ENCODE peak calls at places on chromosomes 12 and 14, in four cellular contexts. Y is heart left ventricle, N is right lobe of liver, A is esophagus squamous epithelium. V is an unnamed sample.
A peak's percentile ranks its signal among the peaks of the same experiment; 100 is the strongest.

GRCh38 chr14:103104654-103105511 is 10.4 kb downstream of the EXOC3L4 start:
- DNase-seq in Y (peak; percentile 67), N (no peak), A (no peak), V (peak; percentile 87)

GRCh38 chr12:117241697-117242096 is 51.4 kb upstream of the FBXO21 start:
- DNase-seq in Y (no peak), N (no peak), A (no peak), V (no peak)

GRCh38 chr12:48281811-48282210 is 68.9 kb downstream of the ZNF641 start:
- DNase-seq in Y (no peak), N (no peak), A (no peak), V (no peak)

GRCh38 chr14:91511014-91511466 is 930 bp upstream of the PPP4R3A start:
- DNase-seq in Y (no peak), N (no peak), A (no peak), V (no peak)

GRCh38 chr12:95541436-95541835 is 9.8 kb downstream of the USP44 start:
- DNase-seq in Y (no peak), N (no peak), A (no peak), V (no peak)

GRCh38 chr14:36070056-36071043 is 106.2 kb downstream of the PTCSC3 start:
- DNase-seq in Y (peak; percentile 34), N (peak; percentile 69), A (no peak), V (peak; percentile 61)

GRCh38 chr12:111446044-111446581 is 40.4 kb downstream of the SH2B3 start:
- DNase-seq in Y (peak; percentile 65), N (peak; percentile 78), A (no peak), V (peak; percentile 57)

GRCh38 chr12:91179315-91179714 is 3.3 kb downstream of the DCN start:
- DNase-seq in Y (no peak), N (no peak), A (no peak), V (no peak)

GRCh38 chr14:71319646-71320045 is 412.4 kb downstream of the PCNX1 start:
- DNase-seq in Y (no peak), N (no peak), A (no peak), V (no peak)

GRCh38 chr12:115639667-115640012 is 637.9 kb downstream of the MED13L start:
- DNase-seq in Y (no peak), N (no peak), A (no peak), V (no peak)

GRCh38 chr12:116247377-116247776 is 30.1 kb downstream of the MED13L start:
- DNase-seq in Y (no peak), N (no peak), A (no peak), V (no peak)

GRCh38 chr14:77027538-77028383 is 747 bp downstream of the IRF2BPL start:
- DNase-seq in Y (peak; percentile 89), N (peak; percentile 79), A (no peak), V (peak; percentile 69)

GRCh38 chr12:94073441-94074051 is 74.8 kb upstream of the PLXNC1 start:
- DNase-seq in Y (peak; percentile 34), N (no peak), A (no peak), V (no peak)

GRCh38 chr12:107514887-107515445 is 170.6 kb upstream of the PWP1 start:
- DNase-seq in Y (no peak), N (no peak), A (no peak), V (no peak)

GRCh38 chr14:87996276-87996592 is 3.3 kb upstream of the GALC start:
- DNase-seq in Y (no peak), N (no peak), A (no peak), V (no peak)
- H3K27ac ChIP-seq in Y (no peak overlapping the region), N (no peak overlapping the region), A (no peak overlapping the region), V (no peak overlapping the region)

GRCh38 chr14:20031058-20031457 is 4.8 kb downstream of the OR4K13 start:
- DNase-seq in Y (no peak), N (no peak), A (no peak), V (no peak)
- H3K9me3 ChIP-seq in Y (no peaks in the 10 kb centered on the region), N (no peaks in the 10 kb centered on the region), A (peaks cover 11% of the 10 kb centered on the region), V (no peaks in the 10 kb centered on the region)

GRCh38 chr12:53097564-53098353 is at the start of gene IGFBP6:
- DNase-seq in Y (peak; percentile 85), N (no peak), A (no peak), V (peak; percentile 84)
- TF ChIP-seq POLR2A in Y (peak; percentile 29), N (no peak), A (no peak), V (no peak)

DNA sequence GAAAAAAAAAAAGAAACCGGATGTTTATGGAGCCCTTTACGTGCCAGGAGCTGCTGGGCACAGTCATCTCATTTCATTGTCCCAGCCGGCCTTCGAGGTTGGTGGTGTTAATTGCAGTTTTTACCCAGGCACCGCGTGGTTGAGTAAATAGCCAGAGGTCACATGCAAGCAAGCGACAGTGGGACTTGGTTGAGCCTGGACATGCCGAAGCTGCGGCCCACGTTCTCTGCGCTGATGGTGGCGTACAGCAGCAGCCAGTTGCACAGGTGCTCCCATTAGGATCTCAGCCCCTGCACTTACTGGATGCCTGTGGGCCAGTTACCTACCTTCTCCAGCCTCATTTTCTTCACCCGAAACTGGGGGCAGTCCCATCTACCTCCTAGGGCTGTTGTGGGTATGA is 54.0 kb downstream of the TSPAN9 start:
- DNase-seq in Y (no peak), N (no peak), A (no peak), V (no peak)
- H3K27ac ChIP-seq in Y (peak overlapping the region; percentile 72), N (no peak overlapping the region), A (no peak overlapping the region), V (no peak overlapping the region)

DNA sequence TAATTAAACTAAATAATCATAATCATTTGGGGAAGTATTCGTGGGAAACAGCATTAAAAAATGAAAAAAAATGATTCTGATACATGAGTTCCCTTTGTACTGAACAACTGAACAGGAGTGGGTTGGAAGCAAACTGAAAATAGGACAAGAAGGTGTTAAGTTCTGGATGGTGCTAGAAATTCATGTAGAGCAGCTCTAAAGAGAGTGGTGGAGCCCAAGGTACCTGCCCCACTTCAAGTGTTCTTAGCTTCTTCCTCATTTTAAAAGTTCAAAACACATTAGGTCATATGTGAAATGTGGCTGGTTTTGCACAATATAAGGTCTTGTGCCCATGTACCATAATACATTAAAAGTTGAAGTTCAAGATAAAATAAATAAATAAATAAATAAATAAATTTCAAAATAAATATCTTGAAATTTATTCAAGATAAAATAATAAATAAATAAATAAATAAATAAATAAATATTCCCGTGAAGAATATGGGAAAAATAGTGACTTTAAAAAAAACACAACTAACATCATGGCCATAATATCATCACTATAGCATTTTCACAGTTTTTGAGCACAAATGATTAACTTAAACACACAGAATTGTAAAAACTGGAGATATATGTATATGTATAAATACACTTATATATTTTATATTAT is 191.5 kb upstream of the PRKD1 start:
- DNase-seq in Y (no peak), N (no peak), A (no peak), V (no peak)
- H3K9me3 ChIP-seq in Y (no peaks in the 10 kb centered on the region), N (no peaks in the 10 kb centered on the region), A (no peaks in the 10 kb centered on the region), V (no peaks in the 10 kb centered on the region)

GRCh38 chr12:13164859-13165577 is 31.5 kb upstream of the EMP1 start:
- DNase-seq in Y (no peak), N (no peak), A (no peak), V (no peak)

GRCh38 chr12:13163868-13164267 is 32.7 kb upstream of the EMP1 start:
- DNase-seq in Y (no peak), N (no peak), A (no peak), V (no peak)

GRCh38 chr12:13164271-13164670 is 32.3 kb upstream of the EMP1 start:
- DNase-seq in Y (no peak), N (no peak), A (no peak), V (no peak)

GRCh38 chr12:13161172-13161571 is 35.4 kb upstream of the EMP1 start:
- DNase-seq in Y (no peak), N (no peak), A (no peak), V (no peak)

GRCh38 chr12:13162904-13163303 is 33.6 kb upstream of the EMP1 start:
- DNase-seq in Y (no peak), N (no peak), A (no peak), V (no peak)
- TF ChIP-seq POLR2A in Y (no peak), N (no peak), A (no peak), V (no peak)

GRCh38 chr12:6547566-6547965 is 8.3 kb downstream of the IFFO1 start:
- DNase-seq in Y (peak; percentile 21), N (no peak), A (no peak), V (no peak)
- H3K27ac ChIP-seq in Y (peak overlapping the region; percentile 39), N (no peak overlapping the region), A (peak overlapping the region; percentile 17), V (no peak overlapping the region)

DNA sequence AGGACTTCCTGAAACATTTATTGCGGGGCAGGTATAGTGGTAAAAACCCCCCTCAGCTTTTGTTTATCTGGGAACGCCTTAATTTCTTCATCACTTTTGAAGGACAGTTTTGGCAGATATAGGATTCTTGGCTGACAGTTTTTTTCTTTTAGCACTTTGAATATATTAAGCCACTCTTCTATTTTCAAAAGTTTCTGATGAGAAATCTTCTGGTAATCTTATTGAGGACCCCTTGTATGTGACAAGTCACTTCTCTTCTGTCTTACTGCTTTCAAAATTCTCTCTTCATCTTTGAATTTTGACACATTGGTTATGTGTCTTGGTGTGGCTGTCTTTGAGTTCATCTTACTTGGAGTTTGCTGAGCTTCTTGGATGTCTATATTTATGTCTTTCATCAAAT is 59.1 kb downstream of the ATP23 start:
- DNase-seq in Y (no peak), N (no peak), A (no peak), V (no peak)
- H3K9me3 ChIP-seq in Y (peaks cover 37% of the 10 kb centered on the region), N (no peaks in the 10 kb centered on the region), A (peaks cover 41% of the 10 kb centered on the region), V (no peaks in the 10 kb centered on the region)

V was measured in Peyer's patch.